ENCODE peak calls at places on chromosomes 16 and 17, in six cellular contexts. One of them, this sample, is unnamed.

GRCh38 chr17:54899201-54899600 is 1.5 kb upstream of the TOM1L1 start:
- DNase-seq in heart left ventricle: no peak
- DNase-seq in astrocyte of the spinal cord: no peak
- DNase-seq in cardiac muscle cell: no peak
- DNase-seq in AG04450: no peak
- DNase-seq in tibial artery: no peak
- DNase-seq in this sample: no peak

GRCh38 chr17:69773081-69773480 is 301.9 kb upstream of the KCNJ16 start:
- DNase-seq in heart left ventricle: no peak
- DNase-seq in astrocyte of the spinal cord: peak
- DNase-seq in cardiac muscle cell: no peak
- DNase-seq in AG04450: no peak
- DNase-seq in tibial artery: no peak
- DNase-seq in this sample: no peak

GRCh38 chr16:46883353-46883689 is 841 bp upstream of the GPT2 start:
- DNase-seq in heart left ventricle: no peak
- DNase-seq in astrocyte of the spinal cord: no peak
- DNase-seq in cardiac muscle cell: no peak
- DNase-seq in AG04450: no peak
- DNase-seq in tibial artery: no peak
- DNase-seq in this sample: no peak

GRCh38 chr16:53692146-53692545 is 11.5 kb downstream of the RPGRIP1L start:
- DNase-seq in heart left ventricle: no peak
- DNase-seq in astrocyte of the spinal cord: no peak
- DNase-seq in cardiac muscle cell: peak
- DNase-seq in AG04450: no peak
- DNase-seq in tibial artery: no peak
- DNase-seq in this sample: no peak

GRCh38 chr16:1543085-1543896 is 9.8 kb downstream of the TMEM204 start:
- DNase-seq in heart left ventricle: peak
- DNase-seq in astrocyte of the spinal cord: peak
- DNase-seq in cardiac muscle cell: peak
- DNase-seq in AG04450: no peak
- DNase-seq in tibial artery: peak
- DNase-seq in this sample: no peak

GRCh38 chr17:80785477-80786178 is 206.0 kb upstream of the CHMP6 start:
- DNase-seq in heart left ventricle: no peak
- DNase-seq in astrocyte of the spinal cord: no peak
- DNase-seq in cardiac muscle cell: peak
- DNase-seq in AG04450: no peak
- DNase-seq in tibial artery: no peak
- DNase-seq in this sample: no peak

GRCh38 chr16:30738984-30739951 is 9.0 kb upstream of the PHKG2 start:
- DNase-seq in heart left ventricle: no peak
- DNase-seq in astrocyte of the spinal cord: no peak
- DNase-seq in cardiac muscle cell: no peak
- DNase-seq in AG04450: no peak
- DNase-seq in tibial artery: no peak
- DNase-seq in this sample: no peak

GRCh38 chr17:81161536-81161935 is 3.8 kb upstream of the PVALEF start:
- DNase-seq in heart left ventricle: no peak
- DNase-seq in astrocyte of the spinal cord: no peak
- DNase-seq in cardiac muscle cell: no peak
- DNase-seq in AG04450: no peak
- DNase-seq in tibial artery: no peak
- DNase-seq in this sample: no peak

GRCh38 chr17:37605813-37606505 is 3.3 kb downstream of the SYNRG start:
- DNase-seq in heart left ventricle: no peak
- DNase-seq in astrocyte of the spinal cord: no peak
- DNase-seq in cardiac muscle cell: no peak
- DNase-seq in AG04450: no peak
- DNase-seq in tibial artery: no peak
- DNase-seq in this sample: no peak

DNA sequence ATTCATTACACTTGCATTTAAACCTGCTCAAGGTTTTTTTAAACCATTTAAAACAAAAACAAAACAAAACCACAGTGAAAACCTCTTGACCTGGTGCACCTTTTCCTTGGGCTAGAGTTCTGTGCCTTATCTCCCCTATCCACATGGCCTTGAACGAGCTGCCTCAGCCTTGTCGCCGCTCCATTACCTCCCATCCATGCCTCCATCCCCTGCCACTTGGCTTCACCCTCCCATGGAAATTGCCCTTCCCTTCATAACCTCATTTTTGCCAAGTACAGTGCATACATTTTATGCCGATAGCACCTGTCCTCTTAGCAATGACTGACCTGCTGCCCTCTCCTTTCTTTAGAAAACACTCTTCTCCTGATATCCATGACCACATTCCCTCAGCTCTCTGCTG is 188.6 kb upstream of the ASIC2 start:
- DNase-seq in heart left ventricle: no peak
- DNase-seq in astrocyte of the spinal cord: no peak
- DNase-seq in cardiac muscle cell: no peak
- DNase-seq in AG04450: no peak
- DNase-seq in tibial artery: no peak
- DNase-seq in this sample: no peak
- H3K4me3 ChIP-seq in heart left ventricle: no peak
- H3K4me3 ChIP-seq in astrocyte of the spinal cord: no peak
- H3K4me3 ChIP-seq in cardiac muscle cell: no peak
- H3K4me3 ChIP-seq in AG04450: no peak
- H3K4me3 ChIP-seq in tibial artery: no peak
- H3K4me3 ChIP-seq in this sample: no peak

DNA sequence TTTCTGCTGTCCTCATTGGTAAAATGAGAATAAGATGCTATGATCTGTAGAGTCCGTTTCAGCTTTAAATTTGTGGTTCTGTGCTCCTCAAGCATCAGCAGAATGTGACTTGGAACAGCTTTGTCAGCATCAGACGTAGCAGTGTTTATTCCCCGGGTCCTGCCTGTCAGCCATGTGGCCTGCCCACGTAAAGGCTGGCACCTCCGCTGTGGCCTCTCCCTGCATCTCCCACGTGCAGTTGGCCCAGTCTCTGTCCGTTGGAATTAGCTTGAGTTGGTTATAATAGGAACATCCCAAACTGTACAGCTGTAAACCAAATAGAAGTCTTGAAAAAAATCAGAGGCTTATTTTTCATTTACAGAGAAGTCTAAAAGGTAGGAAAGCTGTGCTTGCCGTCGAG is 61.7 kb downstream of the ARHGAP44 start:
- DNase-seq in heart left ventricle: no peak
- DNase-seq in astrocyte of the spinal cord: no peak
- DNase-seq in cardiac muscle cell: no peak
- DNase-seq in AG04450: no peak
- DNase-seq in tibial artery: no peak
- DNase-seq in this sample: no peak
- H3K4me3 ChIP-seq in heart left ventricle: no peak
- H3K4me3 ChIP-seq in astrocyte of the spinal cord: no peak
- H3K4me3 ChIP-seq in cardiac muscle cell: no peak
- H3K4me3 ChIP-seq in AG04450: no peak
- H3K4me3 ChIP-seq in tibial artery: no peak
- H3K4me3 ChIP-seq in this sample: no peak

DNA sequence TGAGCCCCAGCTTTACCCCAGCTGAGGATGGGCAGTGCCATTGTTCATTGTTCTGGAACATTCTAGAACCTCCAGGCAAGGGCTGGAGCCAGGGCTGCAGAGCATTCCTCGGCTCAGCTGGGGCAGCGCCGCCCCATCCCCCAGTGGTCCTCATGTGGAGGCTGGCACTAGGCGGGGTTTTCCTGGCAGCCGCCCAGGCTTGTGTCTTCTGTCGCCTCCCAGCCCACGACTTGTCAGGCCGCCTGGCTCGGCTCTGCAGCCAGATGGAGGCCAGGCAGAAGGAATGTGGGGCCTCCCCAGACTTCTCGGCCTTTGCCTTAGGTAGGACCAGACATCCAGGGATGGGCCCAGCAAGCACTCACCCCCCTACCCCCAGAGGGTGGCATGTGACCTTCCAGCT is at the start of gene TMEM95:
- DNase-seq in heart left ventricle: peak
- DNase-seq in astrocyte of the spinal cord: no peak
- DNase-seq in cardiac muscle cell: no peak
- DNase-seq in AG04450: no peak
- DNase-seq in tibial artery: no peak
- DNase-seq in this sample: no peak
- H3K4me3 ChIP-seq in heart left ventricle: no peak
- H3K4me3 ChIP-seq in astrocyte of the spinal cord: no peak
- H3K4me3 ChIP-seq in cardiac muscle cell: no peak
- H3K4me3 ChIP-seq in AG04450: peak
- H3K4me3 ChIP-seq in tibial artery: no peak
- H3K4me3 ChIP-seq in this sample: no peak

DNA sequence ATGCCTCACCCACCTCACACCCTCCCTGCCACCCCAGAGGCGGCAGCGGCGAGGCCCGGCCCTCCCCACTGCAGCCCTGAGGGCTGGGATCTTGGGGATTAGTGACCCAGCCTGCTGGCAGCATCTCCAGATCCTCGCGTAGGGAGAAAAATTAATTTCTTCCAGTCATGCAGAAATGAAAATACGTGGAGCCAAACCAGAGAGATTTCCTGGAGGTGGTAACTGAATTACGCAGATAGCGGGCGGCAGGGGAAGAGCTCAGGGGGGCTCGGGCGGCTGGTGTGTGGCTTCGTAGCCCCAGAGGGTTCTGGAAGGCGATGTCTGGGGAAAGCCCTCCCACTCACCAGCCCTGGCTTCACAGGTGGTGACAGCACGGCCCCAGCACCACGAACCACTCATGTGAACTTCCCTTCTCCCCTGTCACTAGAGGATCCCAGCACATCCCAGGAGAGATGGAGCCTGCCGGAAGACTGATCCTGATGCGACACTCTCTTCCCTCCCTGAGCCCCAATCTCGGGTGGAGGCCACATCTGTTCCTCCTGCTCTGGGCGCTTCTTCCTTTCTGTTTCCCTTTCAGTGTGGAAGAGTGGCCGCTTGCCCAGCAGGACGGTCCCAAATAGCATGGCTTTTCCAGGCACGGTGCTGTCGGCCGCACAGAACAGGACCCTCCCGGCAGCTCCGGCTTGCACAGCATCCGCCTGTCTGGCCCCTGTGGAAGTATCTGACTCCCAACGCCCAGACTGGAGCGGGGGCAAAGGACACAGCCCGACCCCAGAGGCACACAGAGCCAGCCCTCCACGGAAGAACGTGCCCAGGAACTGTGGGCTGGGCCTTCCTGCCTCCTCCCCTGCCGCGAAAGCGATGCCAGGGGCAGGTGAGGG is 37.8 kb downstream of the CBFA2T3 start:
- DNase-seq in heart left ventricle: peak
- DNase-seq in astrocyte of the spinal cord: no peak
- DNase-seq in cardiac muscle cell: no peak
- DNase-seq in AG04450: no peak
- DNase-seq in tibial artery: peak
- DNase-seq in this sample: no peak
- H3K4me3 ChIP-seq in heart left ventricle: peak
- H3K4me3 ChIP-seq in astrocyte of the spinal cord: no peak
- H3K4me3 ChIP-seq in cardiac muscle cell: no peak
- H3K4me3 ChIP-seq in AG04450: no peak
- H3K4me3 ChIP-seq in tibial artery: peak
- H3K4me3 ChIP-seq in this sample: no peak

GRCh38 chr16:28933176-28933575 is 1.4 kb downstream of the CD19 start:
- DNase-seq in heart left ventricle: no peak
- DNase-seq in astrocyte of the spinal cord: no peak
- DNase-seq in cardiac muscle cell: no peak
- DNase-seq in AG04450: no peak
- DNase-seq in tibial artery: no peak
- DNase-seq in this sample: no peak
- H3K4me3 ChIP-seq in heart left ventricle: no peak
- H3K4me3 ChIP-seq in astrocyte of the spinal cord: no peak
- H3K4me3 ChIP-seq in cardiac muscle cell: no peak
- H3K4me3 ChIP-seq in AG04450: no peak
- H3K4me3 ChIP-seq in tibial artery: no peak
- H3K4me3 ChIP-seq in this sample: no peak

GRCh38 chr17:49002766-49003165 is 5.6 kb downstream of the IGF2BP1 start:
- DNase-seq in heart left ventricle: no peak
- DNase-seq in astrocyte of the spinal cord: no peak
- DNase-seq in cardiac muscle cell: no peak
- DNase-seq in AG04450: no peak
- DNase-seq in tibial artery: no peak
- DNase-seq in this sample: no peak
- H3K4me3 ChIP-seq in heart left ventricle: no peak
- H3K4me3 ChIP-seq in astrocyte of the spinal cord: no peak
- H3K4me3 ChIP-seq in cardiac muscle cell: peak
- H3K4me3 ChIP-seq in AG04450: no peak
- H3K4me3 ChIP-seq in tibial artery: no peak
- H3K4me3 ChIP-seq in this sample: no peak

DNA sequence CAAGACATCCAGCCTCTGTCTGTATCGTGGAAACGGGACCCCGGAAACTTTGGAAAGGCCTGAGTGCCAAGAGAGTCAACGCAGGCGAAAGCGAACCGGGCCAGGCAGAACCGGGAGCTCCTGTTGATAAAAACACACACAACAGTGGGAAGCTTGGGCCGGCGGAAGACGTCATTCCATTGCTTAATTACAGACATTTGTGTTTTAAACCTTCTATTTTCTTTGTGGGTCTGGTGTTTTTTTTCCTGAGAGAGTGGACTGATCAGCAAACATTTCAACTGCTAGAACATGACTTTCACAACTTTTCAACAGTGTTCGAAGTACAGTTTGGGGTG is 879 bp upstream of the RNF157 start:
- DNase-seq in heart left ventricle: no peak
- DNase-seq in astrocyte of the spinal cord: no peak
- DNase-seq in cardiac muscle cell: no peak
- DNase-seq in AG04450: no peak
- DNase-seq in tibial artery: no peak
- DNase-seq in this sample: no peak
- H3K4me3 ChIP-seq in heart left ventricle: peak
- H3K4me3 ChIP-seq in astrocyte of the spinal cord: peak
- H3K4me3 ChIP-seq in cardiac muscle cell: peak
- H3K4me3 ChIP-seq in AG04450: peak
- H3K4me3 ChIP-seq in tibial artery: peak
- H3K4me3 ChIP-seq in this sample: peak

DNA sequence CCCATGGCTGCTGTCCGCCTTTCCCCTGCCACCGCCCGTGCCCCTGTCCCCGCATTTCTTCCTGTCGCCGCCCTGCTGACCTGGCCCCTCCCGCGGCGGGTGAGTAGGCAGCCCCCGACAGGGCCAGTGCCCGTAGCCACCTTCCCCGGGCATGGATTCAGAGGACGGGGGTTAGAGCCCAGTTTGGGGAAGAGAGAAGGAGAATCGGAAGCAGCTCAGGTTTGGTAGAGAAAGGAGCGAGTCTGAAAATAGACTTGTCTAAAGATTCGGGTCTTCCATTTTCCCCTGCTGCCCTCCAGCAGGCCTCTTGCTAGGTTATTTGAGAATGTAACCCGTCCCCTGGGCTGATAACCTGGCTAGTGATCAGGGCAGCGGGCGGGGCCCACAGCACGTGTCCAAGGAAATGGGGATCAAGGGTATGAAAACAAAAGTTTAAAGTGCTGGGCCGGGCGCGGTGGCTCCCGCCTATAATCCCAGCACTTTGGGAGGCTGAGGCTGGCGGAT is 7.9 kb upstream of the CLDN9 start:
- DNase-seq in heart left ventricle: no peak
- DNase-seq in astrocyte of the spinal cord: no peak
- DNase-seq in cardiac muscle cell: peak
- DNase-seq in AG04450: no peak
- DNase-seq in tibial artery: no peak
- DNase-seq in this sample: no peak
- H3K4me3 ChIP-seq in heart left ventricle: peak
- H3K4me3 ChIP-seq in astrocyte of the spinal cord: no peak
- H3K4me3 ChIP-seq in cardiac muscle cell: peak
- H3K4me3 ChIP-seq in AG04450: no peak
- H3K4me3 ChIP-seq in tibial artery: no peak
- H3K4me3 ChIP-seq in this sample: peak

GRCh38 chr17:16100737-16101400 is 101.2 kb downstream of the TTC19 start:
- DNase-seq in heart left ventricle: no peak
- DNase-seq in astrocyte of the spinal cord: no peak
- DNase-seq in cardiac muscle cell: no peak
- DNase-seq in AG04450: no peak
- DNase-seq in tibial artery: no peak
- DNase-seq in this sample: peak
- H3K4me3 ChIP-seq in heart left ventricle: no peak
- H3K4me3 ChIP-seq in astrocyte of the spinal cord: no peak
- H3K4me3 ChIP-seq in cardiac muscle cell: no peak
- H3K4me3 ChIP-seq in AG04450: no peak
- H3K4me3 ChIP-seq in tibial artery: no peak
- H3K4me3 ChIP-seq in this sample: no peak